ENCODE peak calls at places on chromosomes 1 and 21, in five cellular contexts. C is cardiac muscle cell, S is dorsolateral prefrontal cortex, M is LNCaP clone FGC, V is omental fat pad. W is an unnamed sample.

GRCh38 chr1:4380564-4381168 is 273.7 kb upstream of the AJAP1 start:
- DNase-seq in S (no peak), M (no peak), C (no peak), V (no peak), W (no peak)

GRCh38 chr1:154611150-154611865 is 3.3 kb upstream of the ADAR start:
- DNase-seq in S (no peak), M (no peak), C (no peak), V (no peak), W (no peak)

GRCh38 chr1:61914823-61915482 is 172.7 kb downstream of the PATJ start:
- DNase-seq in V (no peak), S (no peak), M (no peak), C (no peak), W (no peak)

GRCh38 chr1:109847251-109847650 is 63.4 kb upstream of the CSF1 start:
- DNase-seq in M (no peak), C (no peak), S (no peak), V (no peak), W (no peak)

GRCh38 chr1:76786232-76786631 is 81.0 kb upstream of the ST6GALNAC5 start:
- DNase-seq in C (no peak), M (no peak), V (no peak), S (no peak), W (no peak)

GRCh38 chr1:40799351-40799867 is 15.8 kb downstream of the KCNQ4 start:
- DNase-seq in V (no peak), C (peak; percentile 77), S (no peak), M (no peak), W (no peak)

GRCh38 chr1:204927673-204928641 is 57.3 kb downstream of the NFASC start:
- DNase-seq in M (no peak), C (no peak), V (no peak), S (no peak), W (no peak)

GRCh38 chr21:35319684-35320083 is 270.6 kb upstream of the RUNX1 start:
- DNase-seq in C (no peak), S (no peak), M (no peak), V (no peak), W (no peak)

GRCh38 chr1:147600119-147601111 is 59.1 kb downstream of the BCL9 start:
- DNase-seq in S (no peak), V (peak; percentile 40), M (no peak), C (peak; percentile 23), W (peak; percentile 87)

GRCh38 chr1:11072216-11072917 is 12.5 kb upstream of the SRM start:
- DNase-seq in S (peak; percentile 31), C (no peak), M (peak; percentile 62), V (no peak), W (no peak)

GRCh38 chr1:39625009-39625408 is 14.4 kb downstream of the HEYL start:
- DNase-seq in M (no peak), S (no peak), V (no peak), C (no peak), W (no peak)

GRCh38 chr1:32318127-32318869 is 17.7 kb downstream of the MARCKSL1 start:
- DNase-seq in M (no peak), S (no peak), V (no peak), C (no peak), W (no peak)
- TF ChIP-seq CTCF in M (no peak), S (no peak), V (no peak), C (no peak), W (no peak)

GRCh38 chr1:235635938-235636663 is 13.5 kb downstream of the GNG4 start:
- DNase-seq in C (no peak), S (no peak), M (no peak), V (no peak), W (no peak)
- TF ChIP-seq CTCF in C (peak; percentile 3), S (no peak), M (no peak), V (no peak), W (no peak)

DNA sequence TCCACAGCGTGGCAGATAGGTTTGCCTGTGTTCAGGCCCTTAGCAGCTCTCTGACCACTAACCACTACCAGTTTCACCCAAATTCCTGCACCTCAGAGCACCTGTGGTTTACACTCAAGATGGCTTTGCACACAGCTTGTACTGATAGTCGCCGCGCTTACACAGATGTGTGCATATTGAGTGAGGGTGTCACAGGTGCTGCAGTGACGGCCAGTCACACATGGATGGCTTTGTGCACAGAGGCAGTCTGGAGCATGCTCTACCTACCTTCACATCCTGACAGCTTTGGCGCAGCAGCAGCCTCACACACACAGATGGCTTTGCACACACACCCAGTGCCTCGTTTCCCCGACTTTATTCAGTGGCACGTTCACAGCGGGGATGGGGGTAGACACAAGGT is 7.5 kb downstream of the DMAP1 start:
- DNase-seq in M (no peak), C (no peak), S (no peak), V (no peak), W (no peak)
- TF ChIP-seq CTCF in M (no peak), C (no peak), S (no peak), V (no peak), W (no peak)

GRCh38 chr1:94799201-94799600 is 21.0 kb upstream of the SLC44A3 start:
- DNase-seq in M (no peak), S (no peak), C (no peak), V (no peak), W (no peak)

GRCh38 chr1:94804442-94804837 is 15.7 kb upstream of the SLC44A3 start:
- DNase-seq in C (no peak), S (no peak), V (no peak), M (no peak), W (no peak)

GRCh38 chr1:94803517-94804441 is 16.4 kb upstream of the SLC44A3 start:
- DNase-seq in M (peak; percentile 31), C (peak; percentile 55), S (peak; percentile 44), V (no peak), W (no peak)

GRCh38 chr1:94803106-94803505 is 17.1 kb upstream of the SLC44A3 start:
- DNase-seq in C (no peak), V (no peak), S (no peak), M (no peak), W (no peak)

DNA sequence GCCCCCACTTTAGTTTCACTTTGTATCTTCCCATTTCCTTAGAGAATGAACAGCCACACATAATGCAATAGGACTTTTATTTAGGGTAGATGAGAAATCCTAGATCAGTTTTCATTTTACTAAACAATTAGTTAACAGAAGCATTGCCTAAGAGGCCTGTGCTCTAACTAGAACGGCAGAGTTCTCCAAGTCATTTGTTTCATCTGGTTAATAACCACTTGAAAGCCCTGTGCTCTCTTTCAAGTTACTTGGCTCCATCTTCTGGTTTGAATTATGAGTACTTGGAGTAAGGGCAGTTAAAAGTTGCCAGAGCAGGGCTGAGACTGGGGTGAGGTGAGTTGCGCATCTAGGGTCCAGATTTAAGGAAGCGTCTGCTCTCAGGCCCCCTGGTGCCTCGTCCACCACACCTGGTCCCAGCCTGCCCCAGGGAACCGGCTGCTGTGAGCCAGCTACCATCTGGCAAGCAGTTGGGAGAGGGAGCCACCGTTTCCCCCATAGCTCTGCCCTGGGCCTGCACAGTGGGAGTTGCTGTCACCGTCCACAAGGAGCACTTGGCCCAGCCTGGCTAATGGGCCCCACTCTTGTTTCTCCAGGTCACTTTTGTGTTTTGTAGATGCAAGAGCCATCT is 18.1 kb upstream of the SLC44A3 start:
- DNase-seq in M (peak; percentile 61), V (no peak), S (no peak), C (peak; percentile 90), W (no peak)
- TF ChIP-seq CTCF in M (peak; percentile 70), V (no peak), S (peak; percentile 48), C (peak; percentile 58), W (peak; percentile 30)